ENCODE peak calls at places on chromosomes 1 and 21, in ten cellular contexts. One of them, this sample, is unnamed.

GRCh38 chr1:199113265-199113869 is 474.5 kb downstream of the PTPRC start:
- DNase-seq in dorsolateral prefrontal cortex: no peak
- DNase-seq in KBM-7: peak
- DNase-seq in GM23248: peak
- DNase-seq in fibroblast of mammary gland: peak
- DNase-seq in stimulated activated CD4-positive, alpha-beta T cell treated with anti-CD3 and anti-CD28 coated beads, Interleukin-4, amount 100 ng/mL, for 1 hour: peak
- DNase-seq in effector memory CD8-positive, alpha-beta T cell: peak
- DNase-seq in posterior cingulate gyrus: peak
- DNase-seq in left colon: peak
- DNase-seq in RCC 7860: peak
- DNase-seq in this sample: peak

GRCh38 chr1:245378352-245379144 is 223.8 kb downstream of the KIF26B start:
- DNase-seq in dorsolateral prefrontal cortex: no peak
- DNase-seq in KBM-7: peak
- DNase-seq in GM23248: no peak
- DNase-seq in fibroblast of mammary gland: no peak
- DNase-seq in stimulated activated CD4-positive, alpha-beta T cell treated with anti-CD3 and anti-CD28 coated beads, Interleukin-4, amount 100 ng/mL, for 1 hour: no peak
- DNase-seq in effector memory CD8-positive, alpha-beta T cell: no peak
- DNase-seq in posterior cingulate gyrus: no peak
- DNase-seq in left colon: no peak
- DNase-seq in RCC 7860: peak
- DNase-seq in this sample: peak

GRCh38 chr21:42671778-42672593 is 18.6 kb downstream of the PDE9A start:
- DNase-seq in dorsolateral prefrontal cortex: no peak
- DNase-seq in KBM-7: no peak
- DNase-seq in GM23248: no peak
- DNase-seq in fibroblast of mammary gland: no peak
- DNase-seq in stimulated activated CD4-positive, alpha-beta T cell treated with anti-CD3 and anti-CD28 coated beads, Interleukin-4, amount 100 ng/mL, for 1 hour: no peak
- DNase-seq in effector memory CD8-positive, alpha-beta T cell: no peak
- DNase-seq in posterior cingulate gyrus: no peak
- DNase-seq in left colon: no peak
- DNase-seq in RCC 7860: peak
- DNase-seq in this sample: no peak

GRCh38 chr1:239250353-239251035 is 135.9 kb upstream of the CHRM3 start:
- DNase-seq in dorsolateral prefrontal cortex: no peak
- DNase-seq in KBM-7: peak
- DNase-seq in GM23248: no peak
- DNase-seq in fibroblast of mammary gland: no peak
- DNase-seq in stimulated activated CD4-positive, alpha-beta T cell treated with anti-CD3 and anti-CD28 coated beads, Interleukin-4, amount 100 ng/mL, for 1 hour: no peak
- DNase-seq in effector memory CD8-positive, alpha-beta T cell: no peak
- DNase-seq in posterior cingulate gyrus: no peak
- DNase-seq in left colon: no peak
- DNase-seq in RCC 7860: no peak
- DNase-seq in this sample: no peak

GRCh38 chr1:97599447-97599846 is 321.4 kb downstream of the DPYD start:
- DNase-seq in dorsolateral prefrontal cortex: no peak
- DNase-seq in KBM-7: no peak
- DNase-seq in GM23248: peak
- DNase-seq in fibroblast of mammary gland: peak
- DNase-seq in stimulated activated CD4-positive, alpha-beta T cell treated with anti-CD3 and anti-CD28 coated beads, Interleukin-4, amount 100 ng/mL, for 1 hour: no peak
- DNase-seq in effector memory CD8-positive, alpha-beta T cell: no peak
- DNase-seq in posterior cingulate gyrus: no peak
- DNase-seq in left colon: no peak
- DNase-seq in RCC 7860: no peak
- DNase-seq in this sample: no peak

GRCh38 chr1:5189384-5189783 is 535.0 kb downstream of the AJAP1 start:
- DNase-seq in dorsolateral prefrontal cortex: no peak
- DNase-seq in KBM-7: no peak
- DNase-seq in GM23248: no peak
- DNase-seq in fibroblast of mammary gland: no peak
- DNase-seq in stimulated activated CD4-positive, alpha-beta T cell treated with anti-CD3 and anti-CD28 coated beads, Interleukin-4, amount 100 ng/mL, for 1 hour: no peak
- DNase-seq in effector memory CD8-positive, alpha-beta T cell: no peak
- DNase-seq in posterior cingulate gyrus: no peak
- DNase-seq in left colon: no peak
- DNase-seq in RCC 7860: no peak
- DNase-seq in this sample: no peak

GRCh38 chr1:96641292-96641691 is 80.3 kb upstream of the PTBP2 start:
- DNase-seq in dorsolateral prefrontal cortex: no peak
- DNase-seq in KBM-7: no peak
- DNase-seq in GM23248: peak
- DNase-seq in fibroblast of mammary gland: peak
- DNase-seq in stimulated activated CD4-positive, alpha-beta T cell treated with anti-CD3 and anti-CD28 coated beads, Interleukin-4, amount 100 ng/mL, for 1 hour: no peak
- DNase-seq in effector memory CD8-positive, alpha-beta T cell: no peak
- DNase-seq in posterior cingulate gyrus: no peak
- DNase-seq in left colon: no peak
- DNase-seq in RCC 7860: no peak
- DNase-seq in this sample: no peak

GRCh38 chr1:43557744-43558245 is 27.1 kb downstream of the PTPRF start:
- DNase-seq in dorsolateral prefrontal cortex: no peak
- DNase-seq in KBM-7: no peak
- DNase-seq in GM23248: peak
- DNase-seq in fibroblast of mammary gland: peak
- DNase-seq in stimulated activated CD4-positive, alpha-beta T cell treated with anti-CD3 and anti-CD28 coated beads, Interleukin-4, amount 100 ng/mL, for 1 hour: no peak
- DNase-seq in effector memory CD8-positive, alpha-beta T cell: no peak
- DNase-seq in posterior cingulate gyrus: no peak
- DNase-seq in left colon: peak
- DNase-seq in RCC 7860: no peak
- DNase-seq in this sample: peak

GRCh38 chr1:237794071-237794470 is 96.7 kb downstream of the ZP4 start:
- DNase-seq in dorsolateral prefrontal cortex: no peak
- DNase-seq in KBM-7: no peak
- DNase-seq in GM23248: no peak
- DNase-seq in fibroblast of mammary gland: no peak
- DNase-seq in stimulated activated CD4-positive, alpha-beta T cell treated with anti-CD3 and anti-CD28 coated beads, Interleukin-4, amount 100 ng/mL, for 1 hour: no peak
- DNase-seq in effector memory CD8-positive, alpha-beta T cell: no peak
- DNase-seq in posterior cingulate gyrus: no peak
- DNase-seq in left colon: no peak
- DNase-seq in RCC 7860: peak
- DNase-seq in this sample: no peak

GRCh38 chr1:26177182-26177684 is at the start of gene CNKSR1:
- DNase-seq in dorsolateral prefrontal cortex: no peak
- DNase-seq in KBM-7: no peak
- DNase-seq in GM23248: no peak
- DNase-seq in fibroblast of mammary gland: no peak
- DNase-seq in stimulated activated CD4-positive, alpha-beta T cell treated with anti-CD3 and anti-CD28 coated beads, Interleukin-4, amount 100 ng/mL, for 1 hour: no peak
- DNase-seq in effector memory CD8-positive, alpha-beta T cell: no peak
- DNase-seq in posterior cingulate gyrus: no peak
- DNase-seq in left colon: peak
- DNase-seq in RCC 7860: no peak
- DNase-seq in this sample: peak

GRCh38 chr1:87180682-87181081 is 148.0 kb upstream of the LMO4 start:
- DNase-seq in dorsolateral prefrontal cortex: no peak
- DNase-seq in KBM-7: no peak
- DNase-seq in GM23248: no peak
- DNase-seq in fibroblast of mammary gland: no peak
- DNase-seq in stimulated activated CD4-positive, alpha-beta T cell treated with anti-CD3 and anti-CD28 coated beads, Interleukin-4, amount 100 ng/mL, for 1 hour: no peak
- DNase-seq in effector memory CD8-positive, alpha-beta T cell: no peak
- DNase-seq in posterior cingulate gyrus: no peak
- DNase-seq in left colon: no peak
- DNase-seq in RCC 7860: no peak
- DNase-seq in this sample: no peak

GRCh38 chr1:59477286-59477685 is 180.4 kb downstream of the FGGY start:
- DNase-seq in dorsolateral prefrontal cortex: no peak
- DNase-seq in KBM-7: peak
- DNase-seq in GM23248: peak
- DNase-seq in fibroblast of mammary gland: peak
- DNase-seq in stimulated activated CD4-positive, alpha-beta T cell treated with anti-CD3 and anti-CD28 coated beads, Interleukin-4, amount 100 ng/mL, for 1 hour: no peak
- DNase-seq in effector memory CD8-positive, alpha-beta T cell: no peak
- DNase-seq in posterior cingulate gyrus: no peak
- DNase-seq in left colon: no peak
- DNase-seq in RCC 7860: peak
- DNase-seq in this sample: no peak

GRCh38 chr1:93437976-93438605 is 9.8 kb upstream of the FNBP1L start:
- DNase-seq in dorsolateral prefrontal cortex: no peak
- DNase-seq in KBM-7: peak
- DNase-seq in GM23248: peak
- DNase-seq in fibroblast of mammary gland: peak
- DNase-seq in stimulated activated CD4-positive, alpha-beta T cell treated with anti-CD3 and anti-CD28 coated beads, Interleukin-4, amount 100 ng/mL, for 1 hour: no peak
- DNase-seq in effector memory CD8-positive, alpha-beta T cell: no peak
- DNase-seq in posterior cingulate gyrus: no peak
- DNase-seq in left colon: no peak
- DNase-seq in RCC 7860: peak
- DNase-seq in this sample: no peak

GRCh38 chr1:25651824-25652741 is 35.5 kb downstream of the MAN1C1 start:
- DNase-seq in dorsolateral prefrontal cortex: no peak
- DNase-seq in KBM-7: no peak
- DNase-seq in GM23248: no peak
- DNase-seq in fibroblast of mammary gland: no peak
- DNase-seq in stimulated activated CD4-positive, alpha-beta T cell treated with anti-CD3 and anti-CD28 coated beads, Interleukin-4, amount 100 ng/mL, for 1 hour: no peak
- DNase-seq in effector memory CD8-positive, alpha-beta T cell: no peak
- DNase-seq in posterior cingulate gyrus: peak
- DNase-seq in left colon: no peak
- DNase-seq in RCC 7860: no peak
- DNase-seq in this sample: no peak

GRCh38 chr1:178580876-178581275 is 68.0 kb downstream of the TEX35 start:
- DNase-seq in dorsolateral prefrontal cortex: no peak
- DNase-seq in KBM-7: no peak
- DNase-seq in GM23248: no peak
- DNase-seq in fibroblast of mammary gland: no peak
- DNase-seq in stimulated activated CD4-positive, alpha-beta T cell treated with anti-CD3 and anti-CD28 coated beads, Interleukin-4, amount 100 ng/mL, for 1 hour: no peak
- DNase-seq in effector memory CD8-positive, alpha-beta T cell: no peak
- DNase-seq in posterior cingulate gyrus: no peak
- DNase-seq in left colon: no peak
- DNase-seq in RCC 7860: no peak
- DNase-seq in this sample: no peak

GRCh38 chr1:46687095-46687659 is 15.5 kb downstream of the TEX38 start:
- DNase-seq in dorsolateral prefrontal cortex: peak
- DNase-seq in KBM-7: peak
- DNase-seq in GM23248: peak
- DNase-seq in fibroblast of mammary gland: peak
- DNase-seq in stimulated activated CD4-positive, alpha-beta T cell treated with anti-CD3 and anti-CD28 coated beads, Interleukin-4, amount 100 ng/mL, for 1 hour: no peak
- DNase-seq in effector memory CD8-positive, alpha-beta T cell: no peak
- DNase-seq in posterior cingulate gyrus: peak
- DNase-seq in left colon: peak
- DNase-seq in RCC 7860: no peak
- DNase-seq in this sample: no peak

GRCh38 chr21:15252437-15252836 is 187.6 kb upstream of the NRIP1 start:
- DNase-seq in dorsolateral prefrontal cortex: no peak
- DNase-seq in KBM-7: peak
- DNase-seq in GM23248: no peak
- DNase-seq in fibroblast of mammary gland: no peak
- DNase-seq in stimulated activated CD4-positive, alpha-beta T cell treated with anti-CD3 and anti-CD28 coated beads, Interleukin-4, amount 100 ng/mL, for 1 hour: no peak
- DNase-seq in effector memory CD8-positive, alpha-beta T cell: no peak
- DNase-seq in posterior cingulate gyrus: no peak
- DNase-seq in left colon: no peak
- DNase-seq in RCC 7860: no peak
- DNase-seq in this sample: no peak

GRCh38 chr1:240178366-240178765 is 86.7 kb downstream of the FMN2 start:
- DNase-seq in dorsolateral prefrontal cortex: no peak
- DNase-seq in KBM-7: no peak
- DNase-seq in GM23248: peak
- DNase-seq in fibroblast of mammary gland: no peak
- DNase-seq in stimulated activated CD4-positive, alpha-beta T cell treated with anti-CD3 and anti-CD28 coated beads, Interleukin-4, amount 100 ng/mL, for 1 hour: no peak
- DNase-seq in effector memory CD8-positive, alpha-beta T cell: no peak
- DNase-seq in posterior cingulate gyrus: no peak
- DNase-seq in left colon: no peak
- DNase-seq in RCC 7860: no peak
- DNase-seq in this sample: no peak

GRCh38 chr1:39196244-39197215 is 8.0 kb upstream of the MACF1 start:
- DNase-seq in dorsolateral prefrontal cortex: no peak
- DNase-seq in KBM-7: peak
- DNase-seq in GM23248: peak
- DNase-seq in fibroblast of mammary gland: peak
- DNase-seq in stimulated activated CD4-positive, alpha-beta T cell treated with anti-CD3 and anti-CD28 coated beads, Interleukin-4, amount 100 ng/mL, for 1 hour: peak
- DNase-seq in effector memory CD8-positive, alpha-beta T cell: peak
- DNase-seq in posterior cingulate gyrus: no peak
- DNase-seq in left colon: no peak
- DNase-seq in RCC 7860: peak
- DNase-seq in this sample: peak

GRCh38 chr1:109370712-109371270 is 26.9 kb downstream of the SORT1 start:
- DNase-seq in dorsolateral prefrontal cortex: no peak
- DNase-seq in KBM-7: peak
- DNase-seq in GM23248: peak
- DNase-seq in fibroblast of mammary gland: peak
- DNase-seq in stimulated activated CD4-positive, alpha-beta T cell treated with anti-CD3 and anti-CD28 coated beads, Interleukin-4, amount 100 ng/mL, for 1 hour: no peak
- DNase-seq in effector memory CD8-positive, alpha-beta T cell: no peak
- DNase-seq in posterior cingulate gyrus: no peak
- DNase-seq in left colon: no peak
- DNase-seq in RCC 7860: peak
- DNase-seq in this sample: peak

GRCh38 chr21:26719750-26720149 is 125.5 kb downstream of the ADAMTS1 start:
- DNase-seq in dorsolateral prefrontal cortex: peak
- DNase-seq in KBM-7: no peak
- DNase-seq in GM23248: no peak
- DNase-seq in fibroblast of mammary gland: no peak
- DNase-seq in stimulated activated CD4-positive, alpha-beta T cell treated with anti-CD3 and anti-CD28 coated beads, Interleukin-4, amount 100 ng/mL, for 1 hour: no peak
- DNase-seq in effector memory CD8-positive, alpha-beta T cell: no peak
- DNase-seq in posterior cingulate gyrus: peak
- DNase-seq in left colon: no peak
- DNase-seq in RCC 7860: no peak
- DNase-seq in this sample: no peak

This sample was measured in islet precursor cell.